ENCODE peak calls at places on chromosomes 13 and 19, in nine cellular contexts. One of them, this sample, is unnamed.

GRCh38 chr13:29976535-29976934 is 126.1 kb upstream of the UBL3 start:
- DNase-seq in transverse colon: no peak
- DNase-seq in AG10803: no peak
- DNase-seq in right lobe of liver: no peak
- DNase-seq in cardiac fibroblast: no peak
- DNase-seq in esophagus muscularis mucosa: peak; percentile 90
- DNase-seq in Peyer's patch: no peak
- DNase-seq in AG09309: no peak
- DNase-seq in lower leg skin: peak; percentile 68
- DNase-seq in this sample: no peak

GRCh38 chr13:34864650-34865049 is 77.4 kb upstream of the NBEA start:
- DNase-seq in transverse colon: no peak
- DNase-seq in AG10803: peak; percentile 2
- DNase-seq in right lobe of liver: no peak
- DNase-seq in cardiac fibroblast: no peak
- DNase-seq in esophagus muscularis mucosa: no peak
- DNase-seq in Peyer's patch: peak; percentile 48
- DNase-seq in AG09309: no peak
- DNase-seq in lower leg skin: no peak
- DNase-seq in this sample: no peak

GRCh38 chr13:101556676-101557121 is 104.2 kb downstream of the ITGBL1 start:
- DNase-seq in transverse colon: no peak
- DNase-seq in AG10803: peak; percentile 97
- DNase-seq in right lobe of liver: no peak
- DNase-seq in cardiac fibroblast: peak; percentile 33
- DNase-seq in esophagus muscularis mucosa: no peak
- DNase-seq in Peyer's patch: no peak
- DNase-seq in AG09309: peak; percentile 37
- DNase-seq in lower leg skin: peak; percentile 75
- DNase-seq in this sample: peak; percentile 51

GRCh38 chr13:32229443-32229842 is 85.7 kb downstream of the ZAR1L start:
- DNase-seq in transverse colon: no peak
- DNase-seq in AG10803: no peak
- DNase-seq in right lobe of liver: no peak
- DNase-seq in cardiac fibroblast: no peak
- DNase-seq in esophagus muscularis mucosa: peak; percentile 34
- DNase-seq in Peyer's patch: no peak
- DNase-seq in AG09309: no peak
- DNase-seq in lower leg skin: no peak
- DNase-seq in this sample: no peak

GRCh38 chr13:41694902-41695301 is 237.6 kb downstream of the RGCC start:
- DNase-seq in transverse colon: peak; percentile 25
- DNase-seq in AG10803: peak; percentile 95
- DNase-seq in right lobe of liver: peak; percentile 50
- DNase-seq in cardiac fibroblast: peak; percentile 94
- DNase-seq in esophagus muscularis mucosa: no peak
- DNase-seq in Peyer's patch: peak; percentile 48
- DNase-seq in AG09309: peak; percentile 91
- DNase-seq in lower leg skin: no peak
- DNase-seq in this sample: peak; percentile 55

GRCh38 chr13:102769679-102770078 is 3.9 kb downstream of the TEX30 start:
- DNase-seq in transverse colon: no peak
- DNase-seq in AG10803: no peak
- DNase-seq in right lobe of liver: no peak
- DNase-seq in cardiac fibroblast: peak; percentile 39
- DNase-seq in esophagus muscularis mucosa: no peak
- DNase-seq in Peyer's patch: no peak
- DNase-seq in AG09309: no peak
- DNase-seq in lower leg skin: no peak
- DNase-seq in this sample: no peak

GRCh38 chr19:11987405-11988231 is 22.8 kb downstream of the ZNF763 start:
- DNase-seq in transverse colon: peak; percentile 97
- DNase-seq in AG10803: peak; percentile 89
- DNase-seq in right lobe of liver: peak; percentile 97
- DNase-seq in cardiac fibroblast: peak; percentile 94
- DNase-seq in esophagus muscularis mucosa: peak; percentile 99
- DNase-seq in Peyer's patch: peak; percentile 98
- DNase-seq in AG09309: peak; percentile 61
- DNase-seq in lower leg skin: peak; percentile 99
- DNase-seq in this sample: peak; percentile 97

GRCh38 chr13:67642638-67643037 is 412.5 kb upstream of the PCDH9 start:
- DNase-seq in transverse colon: no peak
- DNase-seq in AG10803: no peak
- DNase-seq in right lobe of liver: no peak
- DNase-seq in cardiac fibroblast: no peak
- DNase-seq in esophagus muscularis mucosa: no peak
- DNase-seq in Peyer's patch: no peak
- DNase-seq in AG09309: no peak
- DNase-seq in lower leg skin: no peak
- DNase-seq in this sample: no peak

GRCh38 chr19:45110811-45111210 is 17.8 kb downstream of the PPP1R37 start:
- DNase-seq in transverse colon: no peak
- DNase-seq in AG10803: no peak
- DNase-seq in right lobe of liver: no peak
- DNase-seq in cardiac fibroblast: no peak
- DNase-seq in esophagus muscularis mucosa: no peak
- DNase-seq in Peyer's patch: no peak
- DNase-seq in AG09309: no peak
- DNase-seq in lower leg skin: no peak
- DNase-seq in this sample: no peak

GRCh38 chr19:11088508-11089253 is 582 bp upstream of the LDLR start:
- DNase-seq in transverse colon: no peak
- DNase-seq in AG10803: peak; percentile 45
- DNase-seq in right lobe of liver: no peak
- DNase-seq in cardiac fibroblast: peak; percentile 84
- DNase-seq in esophagus muscularis mucosa: no peak
- DNase-seq in Peyer's patch: no peak
- DNase-seq in AG09309: no peak
- DNase-seq in lower leg skin: no peak
- DNase-seq in this sample: no peak

GRCh38 chr13:94123543-94123942 is 355.9 kb downstream of the DCT start:
- DNase-seq in transverse colon: no peak
- DNase-seq in AG10803: no peak
- DNase-seq in right lobe of liver: no peak
- DNase-seq in cardiac fibroblast: no peak
- DNase-seq in esophagus muscularis mucosa: no peak
- DNase-seq in Peyer's patch: no peak
- DNase-seq in AG09309: no peak
- DNase-seq in lower leg skin: no peak
- DNase-seq in this sample: no peak

GRCh38 chr13:109394311-109394988 is 391.9 kb downstream of the IRS2 start:
- DNase-seq in transverse colon: no peak
- DNase-seq in AG10803: no peak
- DNase-seq in right lobe of liver: no peak
- DNase-seq in cardiac fibroblast: no peak
- DNase-seq in esophagus muscularis mucosa: peak; percentile 12
- DNase-seq in Peyer's patch: no peak
- DNase-seq in AG09309: no peak
- DNase-seq in lower leg skin: no peak
- DNase-seq in this sample: no peak

GRCh38 chr19:10353793-10354391 is 14.5 kb upstream of the ICAM3 start:
- DNase-seq in transverse colon: peak; percentile 14
- DNase-seq in AG10803: no peak
- DNase-seq in right lobe of liver: peak; percentile 52
- DNase-seq in cardiac fibroblast: peak; percentile 19
- DNase-seq in esophagus muscularis mucosa: no peak
- DNase-seq in Peyer's patch: no peak
- DNase-seq in AG09309: no peak
- DNase-seq in lower leg skin: no peak
- DNase-seq in this sample: peak; percentile 62

GRCh38 chr13:95236774-95237173 is 64.5 kb downstream of the ABCC4 start:
- DNase-seq in transverse colon: no peak
- DNase-seq in AG10803: no peak
- DNase-seq in right lobe of liver: no peak
- DNase-seq in cardiac fibroblast: no peak
- DNase-seq in esophagus muscularis mucosa: no peak
- DNase-seq in Peyer's patch: no peak
- DNase-seq in AG09309: no peak
- DNase-seq in lower leg skin: no peak
- DNase-seq in this sample: no peak

GRCh38 chr13:44181938-44182337 is 191.7 kb upstream of the SERP2 start:
- DNase-seq in transverse colon: no peak
- DNase-seq in AG10803: no peak
- DNase-seq in right lobe of liver: no peak
- DNase-seq in cardiac fibroblast: no peak
- DNase-seq in esophagus muscularis mucosa: no peak
- DNase-seq in Peyer's patch: no peak
- DNase-seq in AG09309: no peak
- DNase-seq in lower leg skin: no peak
- DNase-seq in this sample: no peak

DNA sequence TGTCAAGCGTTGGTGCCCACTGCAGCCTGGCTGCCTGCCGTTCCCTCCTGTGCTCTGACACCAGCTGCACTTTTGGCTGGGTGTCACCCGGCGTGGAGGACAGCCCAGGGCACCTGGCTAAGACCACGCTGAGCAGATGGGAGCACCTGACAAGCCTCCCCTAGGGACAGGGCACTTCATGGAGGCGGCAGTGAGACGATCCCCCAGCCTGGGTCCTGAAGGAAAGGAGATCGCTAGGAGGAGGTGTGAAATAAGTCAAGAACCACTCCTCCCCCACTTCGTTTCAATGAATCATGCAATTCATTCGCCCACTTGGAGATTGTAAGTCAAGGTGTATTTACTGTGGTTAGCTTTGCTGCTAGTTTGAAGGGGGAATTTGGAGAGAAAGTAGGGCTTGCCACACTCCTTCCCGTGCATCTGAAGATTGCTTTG is 38.8 kb downstream of the VSTM2B start:
- DNase-seq in transverse colon: no peak
- DNase-seq in AG10803: no peak
- DNase-seq in right lobe of liver: no peak
- DNase-seq in cardiac fibroblast: no peak
- DNase-seq in esophagus muscularis mucosa: no peak
- DNase-seq in Peyer's patch: no peak
- DNase-seq in AG09309: no peak
- DNase-seq in lower leg skin: peak; percentile 56
- DNase-seq in this sample: no peak
- TF ChIP-seq CTCF in transverse colon: no peak
- TF ChIP-seq CTCF in AG10803: no peak
- TF ChIP-seq CTCF in right lobe of liver: no peak
- TF ChIP-seq CTCF in cardiac fibroblast: no peak
- TF ChIP-seq CTCF in esophagus muscularis mucosa: no peak
- TF ChIP-seq CTCF in Peyer's patch: no peak
- TF ChIP-seq CTCF in AG09309: no peak
- TF ChIP-seq CTCF in lower leg skin: no peak
- TF ChIP-seq CTCF in this sample: no peak

DNA sequence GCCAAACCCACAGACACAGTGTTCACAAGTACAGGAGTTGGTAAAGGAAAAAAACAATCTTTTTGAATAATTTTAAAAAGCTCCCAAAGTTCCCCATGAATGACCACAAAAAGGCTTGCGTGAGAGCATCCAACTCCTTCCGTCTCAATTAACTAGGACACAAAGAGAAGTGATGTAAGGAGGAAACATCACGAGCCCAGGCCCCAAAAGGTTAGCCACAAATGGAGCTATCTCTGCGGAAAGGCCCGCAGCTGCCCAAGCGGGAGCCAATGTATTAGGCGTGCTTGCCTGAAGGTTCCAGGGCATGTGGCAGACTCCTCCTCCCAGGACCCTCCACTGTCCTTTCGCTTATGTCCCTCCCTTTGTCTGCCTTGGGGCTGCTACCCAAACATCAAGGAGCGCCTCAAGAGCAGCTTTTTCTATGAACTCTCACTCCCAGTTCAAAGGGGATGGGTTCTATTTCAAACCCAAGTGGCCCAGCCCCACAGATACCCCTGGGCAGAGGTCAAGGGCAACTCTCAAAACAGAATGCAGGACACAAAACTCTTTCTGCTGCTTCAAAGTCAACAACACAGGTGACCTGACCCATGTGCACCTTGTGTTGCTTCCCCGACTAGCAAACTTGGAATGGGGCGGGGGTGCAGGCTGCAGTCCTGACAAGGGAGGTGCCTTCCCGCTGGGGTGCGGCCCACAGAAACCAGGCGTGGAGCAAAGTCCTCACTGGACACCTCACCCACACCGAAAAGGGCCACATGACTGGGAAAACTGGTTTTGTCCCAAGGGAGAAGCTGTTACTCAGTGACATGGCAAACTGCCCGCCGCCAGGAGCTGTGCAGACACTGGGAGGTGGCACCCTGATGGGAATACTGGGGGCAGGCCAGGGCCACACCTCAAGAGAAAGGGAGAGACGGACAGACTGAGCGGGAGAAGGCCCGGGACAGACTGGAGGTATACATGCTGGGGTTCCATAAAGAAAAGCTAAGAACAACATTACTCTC is 17.6 kb downstream of the ZC3H4 start:
- DNase-seq in transverse colon: peak; percentile 96
- DNase-seq in AG10803: no peak
- DNase-seq in right lobe of liver: peak; percentile 96
- DNase-seq in cardiac fibroblast: no peak
- DNase-seq in esophagus muscularis mucosa: no peak
- DNase-seq in Peyer's patch: peak; percentile 95
- DNase-seq in AG09309: peak; percentile 46
- DNase-seq in lower leg skin: peak; percentile 94
- DNase-seq in this sample: peak; percentile 82
- H3K4me3 ChIP-seq in transverse colon: no peak overlapping the region
- H3K4me3 ChIP-seq in AG10803: no peak overlapping the region
- H3K4me3 ChIP-seq in right lobe of liver: no peak overlapping the region
- H3K4me3 ChIP-seq in cardiac fibroblast: no peak overlapping the region
- H3K4me3 ChIP-seq in esophagus muscularis mucosa: no peak overlapping the region
- H3K4me3 ChIP-seq in Peyer's patch: no peak overlapping the region
- H3K4me3 ChIP-seq in AG09309: no peak overlapping the region
- H3K4me3 ChIP-seq in lower leg skin: no peak overlapping the region
- H3K4me3 ChIP-seq in this sample: no peak overlapping the region

DNA sequence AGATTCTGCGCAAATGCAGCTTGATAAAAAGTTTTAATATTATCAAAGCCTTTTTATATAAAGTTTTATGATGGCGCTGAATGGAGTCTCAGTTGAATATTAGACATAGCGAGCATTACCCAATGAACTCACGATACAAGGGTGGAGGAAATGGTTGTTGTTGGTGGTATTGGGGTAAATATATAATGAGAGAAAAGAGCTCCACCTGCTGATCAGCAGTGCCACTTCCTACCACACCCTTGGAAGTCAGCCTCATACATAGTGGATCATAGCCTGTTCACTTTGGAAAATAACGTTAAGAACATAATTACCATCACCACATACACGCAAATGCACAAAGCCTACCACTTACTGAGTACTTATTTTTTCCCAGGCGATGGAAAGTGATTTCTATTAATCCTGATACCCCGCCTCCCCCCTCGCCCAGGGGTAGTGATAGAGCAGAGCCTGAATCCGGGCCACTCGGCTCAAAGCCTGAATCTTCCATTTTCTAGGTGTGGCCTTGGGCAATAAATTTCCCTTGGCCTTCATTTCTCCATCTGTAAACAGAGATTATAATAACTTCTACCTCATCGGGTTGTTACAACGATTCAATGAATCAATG is 358.3 kb downstream of the KLF5 start:
- DNase-seq in transverse colon: no peak
- DNase-seq in AG10803: peak; percentile 4
- DNase-seq in right lobe of liver: no peak
- DNase-seq in cardiac fibroblast: peak; percentile 3
- DNase-seq in esophagus muscularis mucosa: no peak
- DNase-seq in Peyer's patch: no peak
- DNase-seq in AG09309: no peak
- DNase-seq in lower leg skin: no peak
- DNase-seq in this sample: no peak
- TF ChIP-seq CTCF in transverse colon: no peak
- TF ChIP-seq CTCF in AG10803: no peak
- TF ChIP-seq CTCF in right lobe of liver: peak; percentile 57
- TF ChIP-seq CTCF in cardiac fibroblast: no peak
- TF ChIP-seq CTCF in esophagus muscularis mucosa: no peak
- TF ChIP-seq CTCF in Peyer's patch: no peak
- TF ChIP-seq CTCF in AG09309: peak; percentile 37
- TF ChIP-seq CTCF in lower leg skin: no peak
- TF ChIP-seq CTCF in this sample: no peak

GRCh38 chr13:27483421-27483820 is 33.1 kb upstream of the MTIF3 start:
- DNase-seq in transverse colon: no peak
- DNase-seq in AG10803: no peak
- DNase-seq in right lobe of liver: no peak
- DNase-seq in cardiac fibroblast: no peak
- DNase-seq in esophagus muscularis mucosa: no peak
- DNase-seq in Peyer's patch: peak; percentile 40
- DNase-seq in AG09309: no peak
- DNase-seq in lower leg skin: peak; percentile 10
- DNase-seq in this sample: no peak
- H3K4me3 ChIP-seq in transverse colon: no peak overlapping the region
- H3K4me3 ChIP-seq in AG10803: no peak overlapping the region
- H3K4me3 ChIP-seq in right lobe of liver: no peak overlapping the region
- H3K4me3 ChIP-seq in cardiac fibroblast: no peak overlapping the region
- H3K4me3 ChIP-seq in esophagus muscularis mucosa: no peak overlapping the region
- H3K4me3 ChIP-seq in Peyer's patch: no peak overlapping the region
- H3K4me3 ChIP-seq in AG09309: no peak overlapping the region
- H3K4me3 ChIP-seq in lower leg skin: no peak overlapping the region
- H3K4me3 ChIP-seq in this sample: no peak overlapping the region